ENCODE peak calls at places on chromosomes 4 and X, in four cellular contexts. J, T, W and A are unnamed samples.

GRCh38 chrX:113906168-113906567 is 677.7 kb upstream of the HTR2C start:
- DNase-seq in J (peak; percentile 9), T (no peak), W (no peak), A (no peak)

GRCh38 chrX:11188664-11189063 is 77.5 kb downstream of the HCCS start:
- DNase-seq in J (no peak), T (peak; percentile 38), W (no peak), A (no peak)

GRCh38 chr4:186553717-186554116 is 1.6 kb downstream of the MTNR1A start:
- DNase-seq in J (no peak), T (no peak), W (no peak), A (no peak)

GRCh38 chr4:119628281-119629141 is at the start of gene PDE5A:
- DNase-seq in J (peak; percentile 85), T (peak; percentile 80), W (peak; percentile 87), A (peak; percentile 91)

GRCh38 chrX:45711231-45711630 is 510.6 kb upstream of the DIPK2B start:
- DNase-seq in J (peak; percentile 9), T (peak; percentile 28), W (no peak), A (no peak)

GRCh38 chr4:384311-385010 is 46.8 kb downstream of the ZNF141 start:
- DNase-seq in J (no peak), T (no peak), W (no peak), A (no peak)

GRCh38 chr4:138035781-138036258 is 206.3 kb downstream of the SLC7A11 start:
- DNase-seq in J (peak; percentile 78), T (peak; percentile 81), W (peak; percentile 41), A (no peak)

GRCh38 chr4:184655889-184656869 is 6.6 kb downstream of the PRIMPOL start:
- DNase-seq in J (no peak), T (no peak), W (no peak), A (no peak)

GRCh38 chr4:105544517-105544916 is 7.9 kb upstream of the ARHGEF38 start:
- DNase-seq in J (no peak), T (no peak), W (no peak), A (no peak)

GRCh38 chr4:71110499-71110898 is 117.0 kb downstream of the DCK start:
- DNase-seq in J (no peak), T (no peak), W (no peak), A (no peak)

GRCh38 chr4:174873931-174874330 is 44.2 kb upstream of the ADAM29 start:
- DNase-seq in J (no peak), T (no peak), W (peak; percentile 3), A (no peak)

GRCh38 chrX:70301716-70302115 is 11.8 kb downstream of the KIF4A start:
- DNase-seq in J (peak; percentile 85), T (peak; percentile 52), W (no peak), A (no peak)

GRCh38 chr4:8558080-8558960 is 21.9 kb upstream of the GPR78 start:
- DNase-seq in J (no peak), T (no peak), W (no peak), A (no peak)

GRCh38 chrX:105543271-105543670 is 279.1 kb upstream of the NRK start:
- DNase-seq in J (no peak), T (no peak), W (no peak), A (no peak)

GRCh38 chr4:122673252-122673651 is 52.4 kb upstream of the IL21 start:
- DNase-seq in J (peak; percentile 49), T (no peak), W (no peak), A (no peak)

GRCh38 chr4:145845118-145845517 is 93.5 kb downstream of the ZNF827 start:
- DNase-seq in J (no peak), T (no peak), W (no peak), A (no peak)

GRCh38 chr4:118927976-118928375 is 39.3 kb downstream of the SYNPO2 start:
- DNase-seq in J (no peak), T (no peak), W (no peak), A (no peak)

GRCh38 chr4:174209296-174209695 is 74.2 kb downstream of the FBXO8 start:
- DNase-seq in J (no peak), T (peak; percentile 1), W (no peak), A (no peak)

GRCh38 chrX:139025822-139026221 is 314.3 kb upstream of the FGF13 start:
- DNase-seq in J (no peak), T (no peak), W (no peak), A (no peak)

GRCh38 chrX:65407157-65407626 is 127.4 kb downstream of the LAS1L start:
- DNase-seq in J (no peak), T (no peak), W (no peak), A (no peak)

GRCh38 chrX:103431316-103431715 is 55.0 kb downstream of the BEX3 start:
- DNase-seq in J (peak; percentile 61), T (peak; percentile 61), W (no peak), A (no peak)

GRCh38 chrX:48818098-48818497 is 8.2 kb upstream of the ERAS start:
- DNase-seq in J (no peak), T (no peak), W (no peak), A (no peak)

GRCh38 chr4:118314221-118314620 is 38.6 kb downstream of the PRSS12 start:
- DNase-seq in J (no peak), T (no peak), W (no peak), A (no peak)

GRCh38 chr4:26028793-26029511 is 114.9 kb downstream of the SMIM20 start:
- DNase-seq in J (peak; percentile 53), T (peak; percentile 58), W (peak; percentile 58), A (peak; percentile 74)

GRCh38 chrX:87006561-87006960 is 511.0 kb upstream of the KLHL4 start:
- DNase-seq in J (no peak), T (no peak), W (no peak), A (no peak)

GRCh38 chrX:69216446-69216845 is 51.2 kb upstream of the PJA1 start:
- DNase-seq in J (no peak), T (no peak), W (no peak), A (no peak)

GRCh38 chrX:139222511-139223200 is 307.9 kb upstream of the F9 start:
- DNase-seq in J (no peak), T (no peak), W (no peak), A (no peak)

GRCh38 chrX:41970419-41970818 is 47.1 kb upstream of the CASK start:
- DNase-seq in J (no peak), T (no peak), W (no peak), A (no peak)

GRCh38 chr4:1870328-1870577 is 940 bp upstream of the NSD2 start:
- DNase-seq in J (peak; percentile 87), T (peak; percentile 66), W (no peak), A (no peak)

GRCh38 chr4:52051615-52052474 is 741 bp downstream of the SPATA18 start:
- DNase-seq in J (peak; percentile 95), T (peak; percentile 89), W (peak; percentile 76), A (peak; percentile 85)

GRCh38 chr4:172850838-172851237 is 317.8 kb upstream of the GALNT7 start:
- DNase-seq in J (peak; percentile 63), T (peak; percentile 95), W (no peak), A (no peak)

GRCh38 chrX:48890296-48890925 is 7.2 kb downstream of the TIMM17B start:
- DNase-seq in J (no peak), T (no peak), W (no peak), A (no peak)

GRCh38 chr4:176627916-176628315 is 164.8 kb downstream of the VEGFC start:
- DNase-seq in J (no peak), T (no peak), W (no peak), A (no peak)

GRCh38 chrX:21700967-21701366 is 42.8 kb upstream of the KLHL34 start:
- DNase-seq in J (no peak), T (no peak), W (no peak), A (no peak)

GRCh38 chr4:48275247-48275646 is 5.6 kb upstream of the TEC start:
- DNase-seq in J (peak; percentile 28), T (peak; percentile 35), W (no peak), A (no peak)

GRCh38 chrX:40908857-40909475 is 173.6 kb upstream of the MED14 start:
- DNase-seq in J (peak; percentile 51), T (peak; percentile 73), W (no peak), A (no peak)
- H3K14ac ChIP-seq in J (no peak overlapping the region), T (no peak overlapping the region), W (no peak overlapping the region), A (no peak overlapping the region)

DNA sequence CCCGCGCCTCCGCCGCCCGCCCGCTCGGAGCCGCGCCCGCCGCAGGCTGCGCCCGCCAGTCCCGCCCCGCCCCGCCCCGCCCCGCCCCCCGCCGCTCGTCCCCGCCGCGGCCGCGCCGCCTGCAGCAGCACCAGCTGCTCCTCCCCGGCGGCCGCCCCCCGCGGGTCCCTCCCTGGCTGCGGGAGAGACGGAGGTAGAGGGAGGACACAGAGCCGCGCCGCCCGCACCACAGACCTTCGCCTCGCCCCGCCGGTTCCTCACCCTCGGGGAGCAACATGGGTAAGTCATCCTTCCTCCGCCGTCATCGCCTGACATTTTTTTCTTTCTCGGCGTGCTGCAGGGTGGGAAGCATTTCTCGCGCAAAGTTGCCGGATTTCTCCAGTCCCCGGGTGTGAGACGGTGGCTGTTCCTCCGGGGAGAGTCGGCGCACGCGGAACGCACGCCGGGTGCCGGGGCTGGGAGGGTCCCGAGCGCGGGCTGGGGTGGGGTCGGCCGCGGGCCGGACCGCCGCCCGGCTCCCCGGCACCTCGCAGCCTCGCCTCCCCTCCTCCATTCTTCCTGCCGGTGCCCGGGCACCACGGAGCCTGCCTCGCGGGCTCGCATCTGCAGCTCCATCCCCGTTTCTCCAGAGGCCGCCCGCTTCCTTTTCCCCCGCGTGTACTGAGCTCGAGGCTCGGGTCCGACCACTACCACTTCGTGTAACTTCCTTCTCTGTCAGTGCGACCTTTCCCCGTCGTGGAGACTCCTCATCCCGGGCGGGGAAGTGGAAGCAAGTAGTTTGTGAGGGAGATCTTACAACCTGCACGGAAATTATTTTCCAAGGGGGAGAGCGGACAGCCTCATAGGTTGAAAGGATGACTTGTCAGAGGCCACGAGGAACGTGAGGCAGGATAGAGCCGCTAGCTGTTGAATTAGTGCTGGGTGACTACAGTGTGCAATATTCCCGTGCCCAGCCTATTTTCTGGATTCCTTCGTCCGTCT is at the start of gene RAP1GDS1:
- DNase-seq in J (peak; percentile 83), T (peak; percentile 71), W (peak; percentile 35), A (peak; percentile 78)
- H2BK15ac ChIP-seq in J (peak within 1 kb of the TSS; percentile 77), T (peak within 1 kb of the TSS; percentile 1), W (peak within 1 kb of the TSS; percentile 85), A (peak within 1 kb of the TSS; percentile 72)

GRCh38 chr4:101417046-101417445 is 69.7 kb upstream of the PPP3CA start:
- DNase-seq in J (no peak), T (no peak), W (no peak), A (no peak)

GRCh38 chr4:101414496-101414895 is 67.2 kb upstream of the PPP3CA start:
- DNase-seq in J (no peak), T (no peak), W (no peak), A (no peak)

GRCh38 chr4:101415962-101416361 is 68.6 kb upstream of the PPP3CA start:
- DNase-seq in J (no peak), T (no peak), W (no peak), A (no peak)

DNA sequence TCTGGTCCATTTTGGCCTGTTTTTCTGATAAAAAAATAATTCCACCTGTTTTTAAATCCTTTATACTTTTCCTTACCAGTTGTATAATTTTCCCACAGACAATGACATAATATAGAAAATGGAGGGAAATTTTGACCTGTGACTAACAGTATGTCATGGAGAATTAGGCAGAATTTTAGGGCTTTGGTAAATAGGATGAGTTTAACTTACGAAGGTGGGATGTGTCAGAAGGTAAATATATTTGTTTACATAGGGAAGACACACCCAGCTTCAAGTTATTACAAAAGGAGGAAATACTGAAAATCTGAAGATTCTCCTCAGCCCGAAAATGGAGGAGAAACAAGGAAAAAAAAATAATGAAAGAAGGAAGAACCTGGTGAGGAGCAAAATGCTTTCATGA is 64.6 kb upstream of the PPP3CA start:
- DNase-seq in J (no peak), T (no peak), W (no peak), A (no peak)
- H3K14ac ChIP-seq in J (no peak overlapping the region), T (no peak overlapping the region), W (no peak overlapping the region), A (no peak overlapping the region)

DNA sequence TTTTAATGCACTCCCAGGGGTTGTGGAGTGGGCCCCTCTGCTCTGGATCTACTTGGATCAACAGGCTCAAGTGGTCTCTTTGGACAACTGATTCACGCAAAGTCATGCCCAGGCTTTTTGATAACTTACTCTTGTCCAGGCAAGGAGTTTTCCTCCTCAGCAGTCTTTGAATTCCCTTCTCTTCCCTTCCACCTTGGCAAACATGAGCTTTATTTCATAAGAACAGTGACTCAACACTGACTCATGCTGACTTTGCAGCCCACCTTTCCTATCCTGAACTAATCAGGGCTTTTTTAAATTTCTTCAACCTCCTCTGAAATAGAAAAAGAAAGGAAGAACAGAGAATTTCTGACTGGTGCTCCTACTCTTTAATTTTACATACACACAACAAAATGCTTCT is 132.1 kb upstream of the LDB2 start:
- DNase-seq in J (peak; percentile 75), T (peak; percentile 96), W (no peak), A (no peak)
- H2BK15ac ChIP-seq in J (no peak overlapping the region), T (peak overlapping the region; percentile 86), W (no peak overlapping the region), A (no peak overlapping the region)